ENCODE peak calls at places on chromosomes 4 and X, in four cellular contexts. L, K, A and Z are unnamed samples.

GRCh38 chr4:167713756-167714155 is 378.6 kb upstream of the ANXA10 start:
- DNase-seq in L (no peak), A (peak), K (no peak), Z (no peak)

GRCh38 chr4:5973486-5974220 is 44.6 kb downstream of the C4orf50 start:
- DNase-seq in A (no peak), K (no peak), L (no peak), Z (no peak)

GRCh38 chr4:102625232-102625930 is 124.2 kb downstream of the NFKB1 start:
- DNase-seq in K (peak), A (peak), L (peak), Z (peak)

GRCh38 chr4:6942238-6942800 is 32.7 kb downstream of the TBC1D14 start:
- DNase-seq in L (no peak), A (peak), K (no peak), Z (peak)

GRCh38 chr4:54067163-54067562 is 2.8 kb upstream of the CHIC2 start:
- DNase-seq in K (no peak), L (no peak), A (peak), Z (peak)

GRCh38 chr4:5718411-5718810 is 7.4 kb downstream of the EVC start:
- DNase-seq in A (no peak), K (no peak), L (no peak), Z (no peak)

GRCh38 chr4:53507671-53508286 is 83.5 kb downstream of the LNX1 start:
- DNase-seq in A (peak), K (no peak), L (no peak), Z (no peak)

GRCh38 chr4:7860600-7861158 is 79.0 kb downstream of the AFAP1 start:
- DNase-seq in L (no peak), K (no peak), A (no peak), Z (no peak)

GRCh38 chr4:82681759-82682158 is 116.8 kb downstream of the SCD5 start:
- DNase-seq in A (no peak), L (no peak), K (no peak), Z (no peak)

GRCh38 chr4:168900080-168900479 is 110.0 kb downstream of the CBR4 start:
- DNase-seq in L (no peak), A (peak), K (no peak), Z (no peak)

GRCh38 chr4:2630556-2631273 is 94.3 kb downstream of the FAM193A start:
- DNase-seq in K (peak), A (no peak), L (no peak), Z (no peak)

GRCh38 chrX:47179221-47179927 is 14.3 kb upstream of the UBA1 start:
- DNase-seq in A (no peak), K (no peak), L (no peak), Z (peak)

GRCh38 chr4:75673959-75674328 is 733 bp upstream of the G3BP2 start:
- DNase-seq in A (no peak), L (no peak), K (no peak), Z (no peak)

GRCh38 chr4:133865606-133866327 is 335.8 kb downstream of the PABPC4L start:
- DNase-seq in K (no peak), A (peak), L (no peak), Z (peak)

GRCh38 chr4:53422367-53422766 is 44.9 kb downstream of the FIP1L1 start:
- DNase-seq in L (no peak), A (no peak), K (no peak), Z (no peak)

DNA sequence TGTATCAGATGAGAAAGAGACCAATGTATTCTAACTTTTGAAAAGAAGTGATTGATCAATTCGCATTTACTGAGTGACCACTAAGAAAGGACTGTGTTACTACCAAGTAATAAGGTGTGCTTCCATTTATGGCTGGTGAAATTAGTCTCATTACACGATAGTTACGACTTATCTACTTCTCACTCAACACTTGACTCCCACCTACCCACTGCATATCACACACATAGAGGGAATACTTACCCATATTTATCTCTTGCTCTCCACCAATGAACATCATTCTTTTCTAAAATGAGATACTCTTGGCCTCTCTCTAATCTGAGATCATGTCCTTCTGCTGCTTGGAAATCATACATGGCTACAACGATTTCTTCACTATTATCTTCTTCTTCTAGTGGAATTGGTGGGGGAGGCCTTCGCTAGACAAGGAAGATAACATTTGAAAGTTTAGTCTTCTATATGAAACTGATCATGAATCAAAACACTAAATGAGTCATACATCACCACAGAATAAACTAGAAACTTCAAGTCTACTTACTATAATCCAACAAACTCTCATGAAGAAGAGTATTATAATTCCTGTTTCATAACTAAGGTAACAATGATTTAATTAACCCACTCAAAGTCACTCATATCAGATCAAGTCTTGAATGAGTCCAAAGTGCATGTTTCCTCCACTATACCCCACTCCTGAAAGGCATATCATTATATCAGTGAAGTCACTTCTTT is 33.7 kb upstream of the TXK start:
- DNase-seq in L (no peak), A (no peak), K (no peak), Z (no peak)
- H2AFZ ChIP-seq in L (no peak), A (no peak), K (no peak), Z (no peak)

GRCh38 chrX:44470816-44471215 is 71.8 kb downstream of the FUNDC1 start:
- DNase-seq in L (no peak), A (no peak), K (no peak), Z (no peak)

DNA sequence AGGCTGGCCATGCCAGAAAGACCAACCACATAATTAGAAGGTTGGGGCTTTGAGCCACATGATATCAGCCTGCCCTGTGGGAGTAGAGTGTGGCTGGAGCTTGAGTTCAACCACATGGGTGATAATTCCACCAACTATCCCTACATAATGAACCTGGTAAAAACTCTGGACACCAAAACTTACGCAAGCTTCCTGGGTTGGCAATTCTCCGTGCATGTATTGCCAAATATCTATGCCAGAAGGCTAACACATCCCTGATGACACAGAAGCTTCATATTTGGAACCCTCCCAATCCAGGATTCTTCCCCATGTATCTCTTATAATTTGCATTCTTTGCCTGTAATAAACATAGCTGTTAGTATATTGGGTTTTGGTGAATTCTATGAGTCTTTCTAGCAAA is 68.2 kb downstream of the FUNDC1 start:
- DNase-seq in L (no peak), K (no peak), A (peak), Z (peak)
- H2AFZ ChIP-seq in L (no peak), K (no peak), A (no peak), Z (no peak)

GRCh38 chr4:122663814-122664610 is 43.1 kb upstream of the IL21 start:
- DNase-seq in L (no peak), K (no peak), A (peak), Z (no peak)
- H2AFZ ChIP-seq in L (peak), K (no peak), A (no peak), Z (no peak)

GRCh38 chr4:150855981-150856510 is 159.0 kb downstream of the LRBA start:
- DNase-seq in L (no peak), A (no peak), K (no peak), Z (no peak)
- H2AFZ ChIP-seq in L (no peak), A (no peak), K (no peak), Z (no peak)

GRCh38 chr4:18975916-18976610 is 954.5 kb upstream of the LCORL start:
- DNase-seq in L (no peak), A (peak), K (no peak), Z (no peak)

GRCh38 chr4:18976884-18977283 is 955.3 kb upstream of the LCORL start:
- DNase-seq in K (no peak), A (no peak), L (no peak), Z (no peak)

GRCh38 chr4:18981234-18981615 is 959.7 kb upstream of the LCORL start:
- DNase-seq in A (no peak), K (no peak), L (no peak), Z (peak)

DNA sequence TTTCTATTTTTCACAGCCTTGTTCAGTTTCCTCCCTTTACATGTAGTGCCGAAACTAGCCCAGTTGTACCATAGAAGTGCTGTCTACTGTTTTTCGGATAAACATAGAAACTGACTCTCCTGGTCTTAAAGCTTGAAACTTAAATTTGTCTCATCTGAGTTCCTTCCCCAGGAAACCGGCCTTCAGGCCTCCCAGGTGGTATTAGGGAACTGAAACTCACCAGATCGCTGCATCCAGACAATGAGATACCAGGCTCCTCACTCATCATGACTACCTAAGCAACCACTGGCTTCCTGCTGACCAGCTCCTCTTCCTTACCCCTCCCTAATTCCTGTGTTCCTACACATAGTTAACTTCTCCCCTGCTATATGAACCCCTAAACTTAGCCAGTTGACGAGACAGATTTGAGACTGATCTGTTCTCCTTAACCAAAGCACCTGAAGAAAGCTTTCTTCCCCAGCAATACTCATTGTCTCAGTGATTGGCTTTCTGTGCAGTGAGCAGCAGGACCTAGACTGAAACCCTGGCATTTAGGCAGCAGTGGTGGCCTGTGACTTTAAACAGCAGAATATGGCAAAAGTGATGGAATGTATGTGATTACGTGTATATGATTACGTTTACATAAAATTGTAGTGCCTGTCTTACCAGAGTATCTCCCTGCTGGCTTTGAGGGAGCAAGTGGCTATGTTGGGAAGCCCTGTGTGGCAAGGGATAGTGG is 959.1 kb upstream of the LCORL start:
- DNase-seq in A (no peak), L (no peak), K (no peak), Z (peak)
- H2AFZ ChIP-seq in A (no peak), L (no peak), K (no peak), Z (peak)

GRCh38 chrX:39302838-39303237 is 501.6 kb downstream of the MID1IP1 start:
- DNase-seq in L (no peak), A (no peak), K (no peak), Z (no peak)

GRCh38 chrX:39299615-39300014 is 498.4 kb downstream of the MID1IP1 start:
- DNase-seq in A (no peak), K (no peak), L (no peak), Z (no peak)

GRCh38 chrX:39296472-39296871 is 495.2 kb downstream of the MID1IP1 start:
- DNase-seq in A (no peak), L (no peak), K (no peak), Z (no peak)

GRCh38 chrX:39301041-39301440 is 499.8 kb downstream of the MID1IP1 start:
- DNase-seq in K (no peak), L (no peak), A (no peak), Z (no peak)

DNA sequence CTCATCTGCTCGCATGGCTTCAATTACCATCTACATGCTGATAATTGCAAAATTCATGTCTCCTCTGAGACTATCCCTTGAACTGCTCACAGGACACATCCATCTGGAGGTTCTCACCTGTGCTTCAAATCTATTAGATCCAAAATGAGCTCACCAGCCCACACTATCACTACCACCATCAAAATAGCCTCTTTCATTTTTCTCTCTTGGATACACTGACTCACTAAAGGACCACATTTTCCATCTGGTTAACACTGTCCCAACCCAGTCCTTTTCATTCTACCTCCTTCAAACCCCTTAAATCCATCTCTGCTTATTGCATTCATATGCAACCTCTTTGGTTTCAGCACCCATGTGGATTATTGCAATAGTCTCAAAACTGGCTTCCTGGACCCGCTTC is 497.6 kb downstream of the MID1IP1 start:
- DNase-seq in K (no peak), L (no peak), A (no peak), Z (no peak)
- H2AFZ ChIP-seq in K (no peak), L (no peak), A (no peak), Z (no peak)

DNA sequence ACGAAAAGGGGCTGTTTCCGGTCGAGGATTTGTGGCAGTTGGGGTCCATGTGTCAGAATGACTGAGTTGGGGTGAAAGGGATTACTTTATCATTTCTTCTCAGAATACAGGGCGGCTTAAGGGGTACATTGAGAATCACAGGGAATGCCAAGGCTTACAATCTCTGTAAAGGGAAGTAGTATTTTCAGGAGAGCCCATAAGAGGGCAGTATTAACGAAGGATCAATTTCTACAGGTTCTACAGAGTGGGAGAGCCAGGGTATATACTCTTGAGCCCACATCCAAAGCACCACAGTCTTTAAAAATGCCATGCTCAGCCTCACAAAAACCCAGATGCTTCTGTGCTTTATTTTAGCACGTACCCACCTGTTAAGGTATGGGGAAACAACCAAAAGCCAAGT is 67.7 kb upstream of the ZXDA start:
- DNase-seq in K (no peak), L (no peak), A (no peak), Z (no peak)
- H2AFZ ChIP-seq in K (no peak), L (no peak), A (no peak), Z (no peak)

DNA sequence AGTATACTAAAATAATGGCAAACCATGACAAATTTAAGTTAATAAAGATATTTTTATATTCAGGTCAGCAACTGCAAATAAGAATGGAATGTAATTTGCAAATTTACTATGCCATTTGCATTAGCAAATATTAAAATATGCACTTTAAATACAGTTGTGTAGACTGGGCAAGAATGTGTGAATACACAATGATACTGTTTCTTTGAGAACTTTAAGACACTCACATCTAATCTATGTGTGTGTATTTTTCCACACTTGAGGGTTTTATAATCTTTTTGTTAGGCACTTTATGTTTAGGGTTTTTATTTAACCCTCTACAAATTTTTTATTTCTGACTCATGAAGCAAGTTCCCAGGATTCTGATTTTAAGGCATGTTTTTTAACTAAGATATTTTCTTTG is 23.8 kb upstream of the NDNF start:
- DNase-seq in A (no peak), K (no peak), L (no peak), Z (no peak)
- H2AFZ ChIP-seq in A (no peak), K (no peak), L (no peak), Z (no peak)